ENCODE peak calls at places on chromosomes 2 and 18, in seven cellular contexts. C, R, D, A, P, L and E are unnamed samples.

GRCh38 chr2:221514305-221515040 is 57.6 kb downstream of the EPHA4 start:
- DNase-seq in C (no peak), R (no peak), D (no peak), A (no peak), P (no peak), L (no peak), E (no peak)

GRCh38 chr2:26640331-26640745 is 828 bp downstream of the CIB4 start:
- DNase-seq in C (no peak), R (peak; percentile 21), D (peak; percentile 46), A (peak; percentile 74), P (no peak), L (no peak), E (no peak)

GRCh38 chr2:13996527-13996926 is 636.0 kb upstream of the LRATD1 start:
- DNase-seq in C (no peak), R (no peak), D (no peak), A (no peak), P (no peak), L (no peak), E (no peak)

GRCh38 chr2:188308483-188308882 is 16.8 kb downstream of the GULP1 start:
- DNase-seq in C (no peak), R (no peak), D (no peak), A (no peak), P (no peak), L (no peak), E (no peak)

GRCh38 chr2:120177011-120177621 is 46.1 kb downstream of the TMEM185B start:
- DNase-seq in C (no peak), R (no peak), D (peak; percentile 46), A (no peak), P (no peak), L (peak; percentile 35), E (peak; percentile 89)

GRCh38 chr2:241035142-241035817 is 36.9 kb downstream of the SNED1 start:
- DNase-seq in C (no peak), R (no peak), D (peak; percentile 76), A (no peak), P (no peak), L (no peak), E (peak; percentile 23)

GRCh38 chr2:54259413-54260240 is 3.6 kb upstream of the TSPYL6 start:
- DNase-seq in C (no peak), R (no peak), D (no peak), A (no peak), P (no peak), L (no peak), E (no peak)

GRCh38 chr2:152369176-152369860 is 34.3 kb downstream of the FMNL2 start:
- DNase-seq in C (no peak), R (peak; percentile 93), D (no peak), A (peak; percentile 88), P (no peak), L (no peak), E (no peak)

GRCh38 chr2:20822535-20823490 is at the start of gene LDAH:
- DNase-seq in C (peak; percentile 46), R (peak; percentile 20), D (peak; percentile 96), A (peak; percentile 89), P (peak; percentile 83), L (peak; percentile 93), E (peak; percentile 91)

GRCh38 chr2:33060405-33060804 is 113.7 kb downstream of the LTBP1 start:
- DNase-seq in C (no peak), R (no peak), D (no peak), A (no peak), P (no peak), L (no peak), E (no peak)

GRCh38 chr2:113760400-113760799 is 4.0 kb upstream of the SLC35F5 start:
- DNase-seq in C (no peak), R (no peak), D (no peak), A (peak; percentile 90), P (no peak), L (no peak), E (no peak)

GRCh38 chr18:10329116-10329515 is 125.3 kb upstream of the APCDD1 start:
- DNase-seq in C (no peak), R (no peak), D (no peak), A (no peak), P (no peak), L (no peak), E (no peak)

GRCh38 chr2:119383410-119384140 is 16.8 kb downstream of the DBI start:
- DNase-seq in C (no peak), R (no peak), D (no peak), A (no peak), P (no peak), L (no peak), E (no peak)

GRCh38 chr18:35635171-35635570 is 53.6 kb downstream of the GALNT1 start:
- DNase-seq in C (no peak), R (no peak), D (no peak), A (no peak), P (no peak), L (no peak), E (no peak)

GRCh38 chr18:66826211-66826610 is 222.3 kb upstream of the CDH19 start:
- DNase-seq in C (no peak), R (no peak), D (no peak), A (peak; percentile 0), P (no peak), L (no peak), E (no peak)

GRCh38 chr2:130252880-130253645 is 54.8 kb upstream of the TUBA3E start:
- DNase-seq in C (no peak), R (no peak), D (peak; percentile 34), A (peak; percentile 12), P (no peak), L (no peak), E (no peak)

GRCh38 chr18:55821219-55821618 is 233.2 kb upstream of the TCF4 start:
- DNase-seq in C (no peak), R (no peak), D (no peak), A (peak; percentile 21), P (no peak), L (no peak), E (no peak)

GRCh38 chr18:27860701-27861107 is 316.2 kb downstream of the CDH2 start:
- DNase-seq in C (no peak), R (no peak), D (no peak), A (no peak), P (no peak), L (peak; percentile 12), E (no peak)

GRCh38 chr18:71398530-71398929 is 1109.7 kb downstream of the SOCS6 start:
- DNase-seq in C (no peak), R (no peak), D (peak; percentile 1), A (peak; percentile 56), P (no peak), L (no peak), E (peak; percentile 15)

GRCh38 chr18:8984131-8984670 is 118.3 kb upstream of the NDUFV2 start:
- DNase-seq in C (no peak), R (no peak), D (no peak), A (no peak), P (no peak), L (no peak), E (no peak)

GRCh38 chr18:8978394-8978793 is 124.1 kb upstream of the NDUFV2 start:
- DNase-seq in C (no peak), R (no peak), D (no peak), A (no peak), P (no peak), L (no peak), E (no peak)

GRCh38 chr18:8980496-8981402 is 121.8 kb upstream of the NDUFV2 start:
- DNase-seq in C (no peak), R (no peak), D (no peak), A (no peak), P (no peak), L (no peak), E (no peak)

GRCh38 chr18:8979258-8979988 is 123.1 kb upstream of the NDUFV2 start:
- DNase-seq in C (no peak), R (no peak), D (no peak), A (no peak), P (no peak), L (no peak), E (no peak)

GRCh38 chr18:8982416-8983183 is 119.9 kb upstream of the NDUFV2 start:
- DNase-seq in C (no peak), R (peak; percentile 82), D (peak; percentile 71), A (peak; percentile 68), P (no peak), L (no peak), E (peak; percentile 52)
- TF ChIP-seq CTCF in C (peak; percentile 40), R (peak; percentile 71), D (peak; percentile 83), A (peak; percentile 46), P (peak; percentile 4), L (peak; percentile 40), E (no peak)

GRCh38 chr2:158923641-158924040 is 44.8 kb upstream of the TANC1 start:
- DNase-seq in C (no peak), R (no peak), D (peak; percentile 16), A (no peak), P (no peak), L (no peak), E (no peak)

GRCh38 chr2:158926478-158926948 is 41.9 kb upstream of the TANC1 start:
- DNase-seq in C (no peak), R (no peak), D (no peak), A (peak; percentile 52), P (no peak), L (no peak), E (no peak)

GRCh38 chr2:158921599-158922408 is 46.6 kb upstream of the TANC1 start:
- DNase-seq in C (no peak), R (no peak), D (no peak), A (no peak), P (no peak), L (peak; percentile 37), E (no peak)

GRCh38 chr2:158923180-158923594 is 45.3 kb upstream of the TANC1 start:
- DNase-seq in C (no peak), R (no peak), D (peak; percentile 23), A (peak; percentile 33), P (no peak), L (no peak), E (no peak)

GRCh38 chr2:158922610-158923009 is 45.8 kb upstream of the TANC1 start:
- DNase-seq in C (no peak), R (no peak), D (no peak), A (peak; percentile 9), P (no peak), L (no peak), E (no peak)
- TF ChIP-seq CTCF in C (no peak), R (peak; percentile 5), D (no peak), A (no peak), P (no peak), L (no peak), E (no peak)

DNA sequence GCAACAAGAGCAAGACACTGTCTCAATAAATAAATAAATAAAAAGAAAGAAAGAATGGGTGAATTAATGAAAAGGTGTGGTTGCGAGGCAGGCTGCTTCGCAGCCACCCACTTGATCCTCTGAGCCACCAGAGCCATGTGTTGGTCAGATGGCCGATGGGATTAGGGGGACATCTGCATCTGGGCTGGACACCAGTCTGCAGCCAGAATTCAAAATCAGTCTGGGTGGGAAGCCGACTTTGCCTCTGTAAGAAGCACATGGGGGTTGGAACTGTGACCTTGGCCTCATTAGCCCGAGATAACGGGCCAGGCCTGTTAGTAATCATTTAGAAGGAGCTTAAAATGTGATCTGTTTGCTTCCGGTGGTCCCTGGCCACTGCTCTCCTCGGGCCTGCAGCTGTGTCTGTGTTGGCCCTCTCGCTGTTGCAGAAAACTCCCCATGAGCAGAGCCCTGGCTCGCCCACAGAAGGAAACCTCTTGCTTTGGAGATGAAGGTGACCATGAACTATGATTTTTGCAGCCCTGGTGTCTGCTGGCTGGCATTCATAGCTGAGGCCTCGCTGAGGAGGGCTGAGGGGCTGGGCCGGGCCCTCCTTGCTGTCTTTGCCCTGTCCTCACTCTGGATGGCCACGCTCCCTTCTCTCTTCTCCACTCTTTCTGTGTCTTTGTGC is 94.4 kb downstream of the DYSF start:
- DNase-seq in C (no peak), R (no peak), D (no peak), A (no peak), P (no peak), L (no peak), E (no peak)
- TF ChIP-seq CTCF in C (no peak), R (no peak), D (no peak), A (no peak), P (no peak), L (no peak), E (no peak)

GRCh38 chr2:237624565-237624964 is 2.8 kb upstream of the LRRFIP1 start:
- DNase-seq in C (no peak), R (no peak), D (no peak), A (no peak), P (no peak), L (no peak), E (peak; percentile 30)
- TF ChIP-seq CTCF in C (no peak), R (peak; percentile 3), D (peak; percentile 25), A (no peak), P (no peak), L (no peak), E (no peak)